ENCODE peak calls at places on chromosomes 12 and 14, in four cellular contexts. T is tibial artery, O is brain microvascular endothelial cell, P is GM12864. K is an unnamed sample.

GRCh38 chr12:63480186-63480585 is 188.1 kb downstream of the DPY19L2 start:
- DNase-seq in T (no peak), O (no peak), P (no peak), K (peak)

GRCh38 chr14:68042591-68043210 is 223.1 kb downstream of the RAD51B start:
- DNase-seq in T (no peak), O (no peak), P (no peak), K (peak)

GRCh38 chr14:78725086-78725485 is 554.9 kb downstream of the NRXN3 start:
- DNase-seq in T (no peak), O (no peak), P (no peak), K (no peak)

GRCh38 chr14:68297871-68298468 is 478.4 kb downstream of the RAD51B start:
- DNase-seq in T (no peak), O (peak), P (no peak), K (peak)

GRCh38 chr14:91149462-91149861 is 35.6 kb downstream of the DGLUCY start:
- DNase-seq in T (peak), O (peak), P (no peak), K (peak)

GRCh38 chr12:530308-530707 is 70.6 kb downstream of the B4GALNT3 start:
- DNase-seq in T (no peak), O (no peak), P (no peak), K (peak)

GRCh38 chr12:1928439-1929121 is 10.1 kb upstream of the CACNA2D4 start:
- DNase-seq in T (no peak), O (no peak), P (no peak), K (no peak)

GRCh38 chr14:76574416-76574815 is 186.9 kb upstream of the VASH1 start:
- DNase-seq in T (no peak), O (no peak), P (no peak), K (no peak)

GRCh38 chr12:15756822-15757221 is 32.4 kb downstream of the EPS8 start:
- DNase-seq in T (no peak), O (no peak), P (no peak), K (no peak)

GRCh38 chr12:41891226-41891625 is 253.4 kb downstream of the GXYLT1 start:
- DNase-seq in T (no peak), O (no peak), P (no peak), K (no peak)

GRCh38 chr12:93174048-93174447 is 203.7 kb upstream of the NUDT4 start:
- DNase-seq in T (no peak), O (peak), P (no peak), K (peak)

GRCh38 chr14:96304956-96305355 is 48.9 kb downstream of the BDKRB1 start:
- DNase-seq in T (no peak), O (no peak), P (no peak), K (no peak)

GRCh38 chr12:49414364-49414763 is 47.1 kb downstream of the SPATS2 start:
- DNase-seq in T (no peak), O (no peak), P (no peak), K (no peak)

GRCh38 chr14:105700622-105701288 is 174.4 kb downstream of the TMEM121 start:
- DNase-seq in T (no peak), O (no peak), P (peak), K (no peak)

GRCh38 chr12:6461401-6462233 is 8.9 kb downstream of the VAMP1 start:
- DNase-seq in T (peak), O (peak), P (peak), K (no peak)

GRCh38 chr12:125070117-125070516 is 4.9 kb downstream of the AACS start:
- DNase-seq in T (no peak), O (no peak), P (no peak), K (no peak)

GRCh38 chr12:7832059-7832696 is 40.5 kb downstream of the SLC2A14 start:
- DNase-seq in T (no peak), O (peak), P (peak), K (peak)

GRCh38 chr12:89348894-89349669 is 3.2 kb downstream of the DUSP6 start:
- DNase-seq in T (no peak), O (peak), P (no peak), K (peak)

GRCh38 chr14:44607701-44608100 is 100.6 kb upstream of the FSCB start:
- DNase-seq in T (no peak), O (no peak), P (no peak), K (no peak)

GRCh38 chr12:13887774-13888388 is 93.5 kb downstream of the GRIN2B start:
- DNase-seq in T (no peak), O (no peak), P (no peak), K (no peak)

GRCh38 chr14:24993631-24994030 is 56.3 kb downstream of the STXBP6 start:
- DNase-seq in T (no peak), O (no peak), P (no peak), K (no peak)

GRCh38 chr14:35365130-35366047 is 39.2 kb downstream of the NFKBIA start:
- DNase-seq in T (peak), O (peak), P (no peak), K (peak)

GRCh38 chr12:94098466-94098865 is 49.9 kb upstream of the PLXNC1 start:
- DNase-seq in T (no peak), O (peak), P (no peak), K (peak)

GRCh38 chr14:32594766-32595165 is 265.7 kb downstream of the AKAP6 start:
- DNase-seq in T (no peak), O (peak), P (no peak), K (peak)

GRCh38 chr12:15774819-15775218 is 14.4 kb downstream of the EPS8 start:
- DNase-seq in T (no peak), O (no peak), P (no peak), K (peak)

GRCh38 chr12:132322206-132323132 is 6.9 kb downstream of the GALNT9 start:
- DNase-seq in T (no peak), O (no peak), P (no peak), K (peak)

GRCh38 chr12:59500915-59501314 is 94.9 kb upstream of the SLC16A7 start:
- DNase-seq in T (no peak), O (no peak), P (no peak), K (no peak)

GRCh38 chr12:92138626-92139025 is 7.0 kb downstream of the BTG1 start:
- DNase-seq in T (no peak), O (no peak), P (no peak), K (no peak)

GRCh38 chr14:54108481-54109471 is 152.2 kb upstream of the BMP4 start:
- DNase-seq in T (no peak), O (peak), P (no peak), K (peak)

GRCh38 chr12:24780969-24781368 is 167.9 kb downstream of the BCAT1 start:
- DNase-seq in T (no peak), O (no peak), P (no peak), K (peak)

GRCh38 chr12:122887817-122888212 is 8.1 kb downstream of the VPS37B start:
- DNase-seq in T (no peak), O (no peak), P (no peak), K (no peak)

GRCh38 chr14:44405350-44405619 is 101.8 kb downstream of the FSCB start:
- DNase-seq in T (no peak), O (no peak), P (no peak), K (no peak)

GRCh38 chr12:1917172-1918070 is 1.0 kb downstream of the CACNA2D4 start:
- DNase-seq in T (no peak), O (no peak), P (no peak), K (no peak)

GRCh38 chr12:27276275-27276674 is 32.2 kb downstream of the STK38L start:
- DNase-seq in T (no peak), O (no peak), P (no peak), K (no peak)

GRCh38 chr12:27272375-27273028 is 28.4 kb downstream of the STK38L start:
- DNase-seq in T (no peak), O (no peak), P (no peak), K (no peak)

GRCh38 chr12:27270148-27270547 is 26.1 kb downstream of the STK38L start:
- DNase-seq in T (no peak), O (no peak), P (no peak), K (no peak)

GRCh38 chr12:27274706-27275105 is 30.6 kb downstream of the STK38L start:
- DNase-seq in T (no peak), O (no peak), P (no peak), K (no peak)

GRCh38 chr12:27273114-27273513 is 29.0 kb downstream of the STK38L start:
- DNase-seq in T (no peak), O (no peak), P (no peak), K (no peak)
- H3K4me3 ChIP-seq in T (no peak), O (no peak), P (no peak), K (no peak)

GRCh38 chr14:65239143-65239672 is 136.9 kb upstream of the MAX start:
- DNase-seq in T (no peak), O (peak), P (no peak), K (peak)

GRCh38 chr14:65239897-65240296 is 137.6 kb upstream of the MAX start:
- DNase-seq in T (no peak), O (no peak), P (no peak), K (no peak)

GRCh38 chr14:65237956-65238355 is 135.6 kb upstream of the MAX start:
- DNase-seq in T (no peak), O (no peak), P (no peak), K (no peak)

GRCh38 chr14:65237023-65237814 is 134.9 kb upstream of the MAX start:
- DNase-seq in T (no peak), O (no peak), P (no peak), K (no peak)

DNA sequence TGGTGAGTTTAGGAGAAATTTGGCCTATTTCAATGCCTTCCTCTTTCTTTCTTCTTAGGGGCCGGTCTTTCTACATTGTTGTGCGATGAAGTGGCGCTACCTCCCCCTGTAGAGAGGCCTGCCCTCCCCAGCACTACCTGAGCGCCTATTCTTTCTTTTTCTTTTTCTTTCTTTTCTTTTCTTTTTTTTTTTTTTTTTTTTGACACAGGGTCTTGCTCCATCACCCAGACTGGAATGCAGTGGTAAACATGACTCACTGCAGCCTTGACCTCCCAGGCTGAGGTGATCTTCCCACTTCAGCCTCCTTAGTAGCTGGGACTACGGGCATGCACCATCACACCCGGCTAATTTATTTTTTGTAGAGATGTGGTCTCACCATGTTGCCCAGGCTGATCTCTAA is 136.1 kb upstream of the MAX start:
- DNase-seq in T (no peak), O (peak), P (no peak), K (peak)
- H3K4me3 ChIP-seq in T (no peak), O (no peak), P (no peak), K (no peak)

GRCh38 chr12:57477710-57478681 is 1.7 kb downstream of the ARHGAP9 start:
- DNase-seq in T (no peak), O (no peak), P (no peak), K (no peak)
- H3K4me3 ChIP-seq in T (peak), O (no peak), P (peak), K (no peak)

DNA sequence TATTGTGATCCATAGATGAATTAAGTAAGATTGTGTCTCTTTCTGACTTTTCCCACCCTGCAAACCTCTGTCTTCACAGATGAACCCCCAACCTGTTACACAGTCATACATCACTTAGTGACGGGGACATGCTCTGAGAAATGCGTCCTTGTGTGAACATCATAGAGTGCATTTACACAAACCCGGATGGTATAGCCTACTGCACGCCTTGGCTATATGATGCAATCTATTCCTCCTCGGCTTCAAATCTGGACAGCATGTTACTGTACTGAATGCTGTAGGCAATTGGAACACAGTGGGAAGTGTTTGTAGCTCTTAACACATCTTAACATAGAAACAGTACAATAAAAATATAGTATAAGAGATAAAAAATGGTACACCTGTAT is 7.4 kb upstream of the TESPA1 start:
- DNase-seq in T (no peak), O (no peak), P (no peak), K (no peak)
- H3K4me3 ChIP-seq in T (no peak), O (no peak), P (no peak), K (no peak)

DNA sequence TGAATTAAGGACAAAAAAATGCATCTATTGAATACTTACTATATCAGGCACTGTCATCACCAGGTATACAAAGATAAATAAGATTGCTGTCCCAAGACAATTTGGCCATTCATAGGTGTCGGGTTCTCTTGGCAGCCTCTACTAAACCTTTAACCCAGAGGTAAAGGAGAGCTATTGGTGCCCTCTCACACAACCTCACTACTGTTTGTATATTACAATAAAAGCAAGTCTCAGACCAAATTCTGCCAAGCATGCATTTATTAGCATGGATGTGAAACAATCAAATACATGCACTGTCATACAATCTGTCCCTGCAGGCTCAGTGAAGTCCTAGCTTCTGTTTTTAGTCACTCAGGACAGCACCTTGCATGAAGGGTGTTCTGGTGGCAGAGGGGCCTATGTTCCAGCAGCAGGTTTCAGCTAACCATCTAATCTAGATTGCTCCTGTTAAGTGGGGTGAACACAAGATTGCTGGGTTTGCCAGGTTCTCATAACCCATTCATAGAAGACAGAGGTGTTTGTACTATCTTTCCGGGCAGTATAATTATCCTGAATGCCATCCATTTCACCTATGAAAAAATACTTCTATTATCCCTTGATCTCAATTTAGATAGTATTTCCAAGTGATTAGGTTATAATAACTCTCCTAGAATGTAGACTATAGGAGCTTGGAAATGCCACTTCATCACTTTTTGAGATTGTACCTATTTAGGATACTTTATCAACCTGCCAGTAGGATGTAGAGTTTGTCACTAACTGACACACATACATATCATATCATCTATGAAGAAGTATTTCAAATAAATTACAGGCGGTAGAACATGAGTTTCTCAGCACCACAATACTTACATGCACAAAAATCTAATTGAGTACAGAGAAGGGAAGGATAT is 254.0 kb upstream of the KRR1 start:
- DNase-seq in T (no peak), O (no peak), P (no peak), K (no peak)
- H3K4me3 ChIP-seq in T (no peak), O (no peak), P (no peak), K (no peak)